ENCODE peak calls at places on chromosomes 7 and 10, in six cellular contexts. One of them, this sample, is unnamed.

GRCh38 chr10:69439813-69440506 is 11.3 kb upstream of the TSPAN15 start:
- DNase-seq in CD8-positive, alpha-beta memory T cell: no peak
- DNase-seq in A549: peak
- DNase-seq in neural progenitor cell: peak
- DNase-seq in Peyer's patch: no peak
- DNase-seq in lower lobe of right lung: peak
- DNase-seq in this sample: peak

GRCh38 chr10:133618851-133619250 is 7.7 kb downstream of the FRG2B start:
- DNase-seq in CD8-positive, alpha-beta memory T cell: no peak
- DNase-seq in A549: no peak
- DNase-seq in neural progenitor cell: no peak
- DNase-seq in Peyer's patch: no peak
- DNase-seq in lower lobe of right lung: no peak
- DNase-seq in this sample: no peak

GRCh38 chr7:4797858-4798705 is 22.7 kb downstream of the AP5Z1 start:
- DNase-seq in CD8-positive, alpha-beta memory T cell: peak
- DNase-seq in A549: peak
- DNase-seq in neural progenitor cell: peak
- DNase-seq in Peyer's patch: peak
- DNase-seq in lower lobe of right lung: peak
- DNase-seq in this sample: peak

GRCh38 chr10:3067859-3068179 is 471 bp downstream of the PFKP start:
- DNase-seq in CD8-positive, alpha-beta memory T cell: no peak
- DNase-seq in A549: no peak
- DNase-seq in neural progenitor cell: peak
- DNase-seq in Peyer's patch: no peak
- DNase-seq in lower lobe of right lung: no peak
- DNase-seq in this sample: peak

GRCh38 chr10:23319835-23320234 is 24.8 kb downstream of the C10orf67 start:
- DNase-seq in CD8-positive, alpha-beta memory T cell: no peak
- DNase-seq in A549: no peak
- DNase-seq in neural progenitor cell: no peak
- DNase-seq in Peyer's patch: no peak
- DNase-seq in lower lobe of right lung: no peak
- DNase-seq in this sample: no peak

GRCh38 chr10:23742807-23743206 is 303.9 kb downstream of the OTUD1 start:
- DNase-seq in CD8-positive, alpha-beta memory T cell: no peak
- DNase-seq in A549: no peak
- DNase-seq in neural progenitor cell: no peak
- DNase-seq in Peyer's patch: no peak
- DNase-seq in lower lobe of right lung: no peak
- DNase-seq in this sample: no peak

GRCh38 chr10:94069884-94070283 is 76.2 kb downstream of the PLCE1 start:
- DNase-seq in CD8-positive, alpha-beta memory T cell: no peak
- DNase-seq in A549: no peak
- DNase-seq in neural progenitor cell: no peak
- DNase-seq in Peyer's patch: no peak
- DNase-seq in lower lobe of right lung: no peak
- DNase-seq in this sample: peak

GRCh38 chr10:42939237-42939636 is 137.6 kb upstream of the RET start:
- DNase-seq in CD8-positive, alpha-beta memory T cell: no peak
- DNase-seq in A549: no peak
- DNase-seq in neural progenitor cell: no peak
- DNase-seq in Peyer's patch: no peak
- DNase-seq in lower lobe of right lung: no peak
- DNase-seq in this sample: no peak

GRCh38 chr10:71621263-71621751 is 98.3 kb downstream of the C10orf105 start:
- DNase-seq in CD8-positive, alpha-beta memory T cell: no peak
- DNase-seq in A549: no peak
- DNase-seq in neural progenitor cell: peak
- DNase-seq in Peyer's patch: no peak
- DNase-seq in lower lobe of right lung: peak
- DNase-seq in this sample: no peak

GRCh38 chr10:102299873-102300272 is 54.5 kb downstream of the GBF1 start:
- DNase-seq in CD8-positive, alpha-beta memory T cell: no peak
- DNase-seq in A549: no peak
- DNase-seq in neural progenitor cell: no peak
- DNase-seq in Peyer's patch: no peak
- DNase-seq in lower lobe of right lung: no peak
- DNase-seq in this sample: no peak

GRCh38 chr7:94654764-94655561 is 970 bp downstream of the SGCE start:
- DNase-seq in CD8-positive, alpha-beta memory T cell: peak
- DNase-seq in A549: peak
- DNase-seq in neural progenitor cell: peak
- DNase-seq in Peyer's patch: no peak
- DNase-seq in lower lobe of right lung: no peak
- DNase-seq in this sample: no peak

GRCh38 chr10:72316748-72317435 is 37.8 kb downstream of the DNAJB12 start:
- DNase-seq in CD8-positive, alpha-beta memory T cell: peak
- DNase-seq in A549: peak
- DNase-seq in neural progenitor cell: no peak
- DNase-seq in Peyer's patch: peak
- DNase-seq in lower lobe of right lung: peak
- DNase-seq in this sample: peak

GRCh38 chr7:54397836-54398612 is 144.2 kb upstream of the VSTM2A start:
- DNase-seq in CD8-positive, alpha-beta memory T cell: no peak
- DNase-seq in A549: peak
- DNase-seq in neural progenitor cell: no peak
- DNase-seq in Peyer's patch: no peak
- DNase-seq in lower lobe of right lung: no peak
- DNase-seq in this sample: no peak

GRCh38 chr7:138435231-138435919 is 24.7 kb upstream of the TRIM24 start:
- DNase-seq in CD8-positive, alpha-beta memory T cell: no peak
- DNase-seq in A549: no peak
- DNase-seq in neural progenitor cell: no peak
- DNase-seq in Peyer's patch: no peak
- DNase-seq in lower lobe of right lung: no peak
- DNase-seq in this sample: no peak

GRCh38 chr7:98216941-98217622 is 5.8 kb downstream of the BHLHA15 start:
- DNase-seq in CD8-positive, alpha-beta memory T cell: no peak
- DNase-seq in A549: no peak
- DNase-seq in neural progenitor cell: no peak
- DNase-seq in Peyer's patch: no peak
- DNase-seq in lower lobe of right lung: peak
- DNase-seq in this sample: no peak

GRCh38 chr10:83075395-83076072 is 1063.8 kb upstream of the GHITM start:
- DNase-seq in CD8-positive, alpha-beta memory T cell: no peak
- DNase-seq in A549: no peak
- DNase-seq in neural progenitor cell: no peak
- DNase-seq in Peyer's patch: no peak
- DNase-seq in lower lobe of right lung: no peak
- DNase-seq in this sample: no peak

GRCh38 chr10:95069286-95069685 is at the start of gene CYP2C8:
- DNase-seq in CD8-positive, alpha-beta memory T cell: no peak
- DNase-seq in A549: no peak
- DNase-seq in neural progenitor cell: no peak
- DNase-seq in Peyer's patch: no peak
- DNase-seq in lower lobe of right lung: no peak
- DNase-seq in this sample: no peak

GRCh38 chr10:93762979-93763391 is 5.2 kb downstream of the LGI1 start:
- DNase-seq in CD8-positive, alpha-beta memory T cell: no peak
- DNase-seq in A549: no peak
- DNase-seq in neural progenitor cell: no peak
- DNase-seq in Peyer's patch: no peak
- DNase-seq in lower lobe of right lung: no peak
- DNase-seq in this sample: no peak

GRCh38 chr7:23471090-23471859 is 984 bp upstream of the IGF2BP3 start:
- DNase-seq in CD8-positive, alpha-beta memory T cell: peak
- DNase-seq in A549: peak
- DNase-seq in neural progenitor cell: peak
- DNase-seq in Peyer's patch: no peak
- DNase-seq in lower lobe of right lung: no peak
- DNase-seq in this sample: peak

GRCh38 chr7:155881471-155882350 is 69.4 kb upstream of the SHH start:
- DNase-seq in CD8-positive, alpha-beta memory T cell: no peak
- DNase-seq in A549: no peak
- DNase-seq in neural progenitor cell: no peak
- DNase-seq in Peyer's patch: no peak
- DNase-seq in lower lobe of right lung: no peak
- DNase-seq in this sample: no peak

GRCh38 chr7:18753972-18754610 is 258.5 kb downstream of the HDAC9 start:
- DNase-seq in CD8-positive, alpha-beta memory T cell: no peak
- DNase-seq in A549: no peak
- DNase-seq in neural progenitor cell: no peak
- DNase-seq in Peyer's patch: no peak
- DNase-seq in lower lobe of right lung: no peak
- DNase-seq in this sample: no peak

GRCh38 chr10:26557641-26558014 is 119.5 kb downstream of the APBB1IP start:
- DNase-seq in CD8-positive, alpha-beta memory T cell: no peak
- DNase-seq in A549: peak
- DNase-seq in neural progenitor cell: no peak
- DNase-seq in Peyer's patch: no peak
- DNase-seq in lower lobe of right lung: no peak
- DNase-seq in this sample: no peak

GRCh38 chr7:135924302-135924701 is 52.9 kb downstream of the MTPN start:
- DNase-seq in CD8-positive, alpha-beta memory T cell: no peak
- DNase-seq in A549: no peak
- DNase-seq in neural progenitor cell: no peak
- DNase-seq in Peyer's patch: no peak
- DNase-seq in lower lobe of right lung: no peak
- DNase-seq in this sample: no peak

GRCh38 chr10:99654791-99655190 is 4.5 kb upstream of the ENTPD7 start:
- DNase-seq in CD8-positive, alpha-beta memory T cell: no peak
- DNase-seq in A549: no peak
- DNase-seq in neural progenitor cell: no peak
- DNase-seq in Peyer's patch: no peak
- DNase-seq in lower lobe of right lung: no peak
- DNase-seq in this sample: no peak

GRCh38 chr7:103660455-103661371 is 214.7 kb upstream of the SLC26A5 start:
- DNase-seq in CD8-positive, alpha-beta memory T cell: no peak
- DNase-seq in A549: peak
- DNase-seq in neural progenitor cell: no peak
- DNase-seq in Peyer's patch: no peak
- DNase-seq in lower lobe of right lung: no peak
- DNase-seq in this sample: no peak

GRCh38 chr10:17228081-17229015 is at the start of gene VIM:
- DNase-seq in CD8-positive, alpha-beta memory T cell: peak
- DNase-seq in A549: peak
- DNase-seq in neural progenitor cell: peak
- DNase-seq in Peyer's patch: peak
- DNase-seq in lower lobe of right lung: peak
- DNase-seq in this sample: peak

GRCh38 chr7:49089717-49090116 is 165.4 kb downstream of the CDC14C start:
- DNase-seq in CD8-positive, alpha-beta memory T cell: no peak
- DNase-seq in A549: no peak
- DNase-seq in neural progenitor cell: peak
- DNase-seq in Peyer's patch: no peak
- DNase-seq in lower lobe of right lung: no peak
- DNase-seq in this sample: no peak

GRCh38 chr10:77949167-77949566 is 22.6 kb upstream of the DLG5 start:
- DNase-seq in CD8-positive, alpha-beta memory T cell: no peak
- DNase-seq in A549: peak
- DNase-seq in neural progenitor cell: peak
- DNase-seq in Peyer's patch: no peak
- DNase-seq in lower lobe of right lung: no peak
- DNase-seq in this sample: no peak

DNA sequence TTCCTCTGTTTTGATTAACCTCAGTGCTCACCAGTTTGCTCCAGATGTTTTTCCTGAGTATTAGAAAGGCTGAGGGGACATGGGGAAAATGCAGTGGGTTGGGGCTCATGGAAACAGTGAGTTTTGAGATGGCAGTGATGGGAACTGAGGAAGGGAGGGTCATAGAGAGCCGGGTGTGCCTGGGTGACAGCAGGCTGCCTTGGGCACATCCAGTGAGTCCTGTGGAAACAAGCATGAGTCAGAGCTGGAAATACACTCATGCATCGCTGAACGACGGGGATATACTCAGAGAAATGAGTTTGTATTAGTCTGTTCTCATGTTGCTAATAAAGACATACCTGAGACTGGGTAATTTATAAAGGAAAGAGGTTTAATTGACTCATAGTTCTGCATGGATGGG is 202.2 kb downstream of the TMEM178B start:
- DNase-seq in CD8-positive, alpha-beta memory T cell: no peak
- DNase-seq in A549: no peak
- DNase-seq in neural progenitor cell: no peak
- DNase-seq in Peyer's patch: no peak
- DNase-seq in lower lobe of right lung: no peak
- DNase-seq in this sample: no peak
- H3K4me3 ChIP-seq in CD8-positive, alpha-beta memory T cell: no peak
- H3K4me3 ChIP-seq in A549: no peak
- H3K4me3 ChIP-seq in neural progenitor cell: no peak
- H3K4me3 ChIP-seq in Peyer's patch: no peak
- H3K4me3 ChIP-seq in lower lobe of right lung: no peak
- H3K4me3 ChIP-seq in this sample: no peak

GRCh38 chr7:27605689-27606269 is 56.9 kb downstream of the HIBADH start:
- DNase-seq in CD8-positive, alpha-beta memory T cell: no peak
- DNase-seq in A549: peak
- DNase-seq in neural progenitor cell: peak
- DNase-seq in Peyer's patch: no peak
- DNase-seq in lower lobe of right lung: no peak
- DNase-seq in this sample: no peak
- H3K4me3 ChIP-seq in CD8-positive, alpha-beta memory T cell: no peak
- H3K4me3 ChIP-seq in A549: peak
- H3K4me3 ChIP-seq in neural progenitor cell: no peak
- H3K4me3 ChIP-seq in Peyer's patch: no peak
- H3K4me3 ChIP-seq in lower lobe of right lung: no peak
- H3K4me3 ChIP-seq in this sample: no peak

DNA sequence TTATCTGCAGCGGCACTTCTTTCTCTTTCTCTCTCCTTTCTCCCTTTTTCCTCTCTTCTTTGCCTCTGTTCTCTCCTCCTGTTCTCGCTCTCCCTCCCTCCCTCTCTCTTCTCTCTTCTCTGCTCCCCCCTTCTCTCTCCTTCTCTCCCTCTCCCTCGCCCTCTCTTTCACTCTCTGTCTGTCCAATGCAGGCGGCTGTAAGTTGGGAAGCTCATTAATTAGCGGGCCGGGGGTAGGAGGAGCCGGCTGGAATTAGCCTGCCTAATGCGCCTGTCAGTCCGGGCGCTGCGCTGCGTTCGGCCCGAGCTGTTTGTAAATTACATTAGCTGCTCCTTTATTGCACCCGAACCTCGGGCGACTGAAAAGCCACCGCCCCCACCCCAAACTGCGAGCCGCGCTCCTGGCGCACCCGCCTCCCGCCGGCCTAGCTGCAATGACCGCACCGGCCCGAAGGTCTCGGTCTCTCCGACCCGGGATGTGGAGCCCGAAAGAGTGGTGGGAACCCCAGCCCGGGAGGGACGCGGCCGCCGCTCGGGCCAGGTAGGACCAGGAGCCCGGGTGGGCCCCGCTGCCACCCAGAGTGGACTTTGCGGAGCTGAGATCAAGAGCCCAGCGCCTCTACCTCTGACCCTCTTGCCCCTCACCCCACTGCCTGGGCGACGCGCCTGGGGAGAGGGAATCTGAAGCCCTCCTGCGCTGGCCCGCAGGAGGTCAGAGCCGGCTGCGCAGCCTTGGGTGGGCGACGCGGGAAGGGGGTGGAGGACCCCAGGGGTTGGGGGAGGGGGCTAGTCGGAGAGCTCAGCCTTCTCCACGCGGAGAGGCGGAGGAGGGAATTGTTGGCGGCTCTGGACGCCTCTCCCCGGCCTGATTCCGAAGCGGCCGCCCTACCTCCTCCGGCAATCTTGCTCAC is at the start of gene LBX1:
- DNase-seq in CD8-positive, alpha-beta memory T cell: no peak
- DNase-seq in A549: no peak
- DNase-seq in neural progenitor cell: peak
- DNase-seq in Peyer's patch: no peak
- DNase-seq in lower lobe of right lung: no peak
- DNase-seq in this sample: no peak
- H3K4me3 ChIP-seq in CD8-positive, alpha-beta memory T cell: no peak
- H3K4me3 ChIP-seq in A549: peak
- H3K4me3 ChIP-seq in neural progenitor cell: peak
- H3K4me3 ChIP-seq in Peyer's patch: peak
- H3K4me3 ChIP-seq in lower lobe of right lung: peak
- H3K4me3 ChIP-seq in this sample: no peak

GRCh38 chr7:55555160-55555559 is 17.1 kb downstream of the VOPP1 start:
- DNase-seq in CD8-positive, alpha-beta memory T cell: no peak
- DNase-seq in A549: no peak
- DNase-seq in neural progenitor cell: no peak
- DNase-seq in Peyer's patch: no peak
- DNase-seq in lower lobe of right lung: no peak
- DNase-seq in this sample: no peak
- H3K4me3 ChIP-seq in CD8-positive, alpha-beta memory T cell: no peak
- H3K4me3 ChIP-seq in A549: no peak
- H3K4me3 ChIP-seq in neural progenitor cell: no peak
- H3K4me3 ChIP-seq in Peyer's patch: no peak
- H3K4me3 ChIP-seq in lower lobe of right lung: no peak
- H3K4me3 ChIP-seq in this sample: no peak

This sample was measured in mucosa of descending colon.